ENCODE peak calls at places on chromosomes 1 and 21, in five cellular contexts. V is MM.1S, J is neural progenitor cell, E is endodermal cell, C is tibial nerve. L is an unnamed sample. For H3K36me3 and H3K4me1, the result is how much of the 10 kb centered on the place peaks cover.

GRCh38 chr1:169999357-169999756 is 75.1 kb downstream of the KIFAP3 start:
- DNase-seq in C (no peak), V (no peak), J (no peak), E (no peak), L (no peak)

GRCh38 chr1:116711061-116711582 is 43.1 kb upstream of the CD2 start:
- DNase-seq in E (peak), V (no peak), C (no peak), J (peak), L (no peak)

GRCh38 chr1:30756545-30757195 is 904 bp downstream of the LAPTM5 start:
- DNase-seq in V (peak), E (no peak), C (no peak), J (no peak), L (no peak)

GRCh38 chr1:176118985-176119384 is 88.1 kb downstream of the COP1 start:
- DNase-seq in C (no peak), V (no peak), J (no peak), E (no peak), L (no peak)

GRCh38 chr21:45607922-45608295 is 35.6 kb upstream of the PCBP3 start:
- DNase-seq in C (no peak), J (no peak), V (no peak), E (peak), L (no peak)

GRCh38 chr1:94245747-94246438 is 8.5 kb upstream of the ARHGAP29 start:
- DNase-seq in C (no peak), E (no peak), V (no peak), J (no peak), L (no peak)

GRCh38 chr1:170214980-170215910 is 69.5 kb downstream of the NTMT2 start:
- DNase-seq in E (no peak), C (peak), V (no peak), J (no peak), L (no peak)

GRCh38 chr1:16905112-16905855 is 9.5 kb downstream of the RNU1-2 start:
- DNase-seq in E (peak), J (peak), C (no peak), V (peak), L (no peak)

GRCh38 chr1:113452921-113453770 is 62.8 kb downstream of the MAGI3 start:
- DNase-seq in V (peak), C (no peak), J (peak), E (no peak), L (peak)

GRCh38 chr1:234659538-234659937 is 49.6 kb upstream of the IRF2BP2 start:
- DNase-seq in E (no peak), V (no peak), J (no peak), C (no peak), L (no peak)

GRCh38 chr1:182702826-182703524 is 18.6 kb upstream of the RGS8 start:
- DNase-seq in C (no peak), J (no peak), E (no peak), V (no peak), L (no peak)

GRCh38 chr1:19013826-19014548 is 57.5 kb upstream of the IFFO2 start:
- DNase-seq in J (no peak), C (no peak), V (no peak), E (peak), L (no peak)

GRCh38 chr1:22326931-22327330 is 124.7 kb upstream of the ZBTB40 start:
- DNase-seq in V (no peak), C (no peak), J (no peak), E (no peak), L (no peak)

GRCh38 chr1:209657140-209657879 is 5.1 kb upstream of the LAMB3 start:
- DNase-seq in J (no peak), V (no peak), C (no peak), E (no peak), L (no peak)

GRCh38 chr1:53508991-53509663 is 49.9 kb downstream of the DMRTB1 start:
- DNase-seq in V (no peak), C (no peak), J (no peak), E (no peak), L (no peak)

GRCh38 chr1:67945733-67946374 is 104.6 kb downstream of the DIRAS3 start:
- DNase-seq in C (no peak), V (no peak), J (no peak), E (no peak), L (no peak)

GRCh38 chr1:172997941-172998361 is 52.8 kb downstream of the TNFSF18 start:
- DNase-seq in J (no peak), C (no peak), E (no peak), V (no peak), L (no peak)

GRCh38 chr1:47814592-47815436 is 182.4 kb downstream of the TRABD2B start:
- DNase-seq in J (no peak), V (no peak), E (no peak), C (no peak), L (no peak)

GRCh38 chr1:182143825-182144661 is 82.5 kb upstream of the ZNF648 start:
- DNase-seq in C (peak), V (no peak), J (peak), E (peak), L (peak)

GRCh38 chr21:45017376-45017960 is 56.9 kb upstream of the ADARB1 start:
- DNase-seq in V (no peak), C (no peak), E (no peak), J (no peak), L (no peak)

GRCh38 chr1:38586993-38587646 is 272.5 kb downstream of the RRAGC start:
- DNase-seq in C (no peak), E (peak), V (peak), J (peak), L (peak)

GRCh38 chr1:46615735-46616134 is 876 bp downstream of the MOB3C start:
- DNase-seq in E (peak), C (no peak), V (no peak), J (no peak), L (no peak)

GRCh38 chr1:185213086-185213485 is 56.1 kb downstream of the SWT1 start:
- DNase-seq in J (no peak), C (no peak), V (no peak), E (no peak), L (no peak)

GRCh38 chr1:22428672-22429071 is 23.0 kb upstream of the ZBTB40 start:
- DNase-seq in E (peak), J (peak), V (peak), C (no peak), L (no peak)

GRCh38 chr1:211473823-211474222 is 18.1 kb downstream of the RD3 start:
- DNase-seq in J (no peak), E (no peak), C (no peak), V (no peak), L (no peak)

GRCh38 chr1:193703101-193703500 is 516.7 kb upstream of the B3GALT2 start:
- DNase-seq in J (no peak), C (no peak), E (no peak), V (no peak), L (no peak)

GRCh38 chr1:96931136-96931535 is 209.6 kb downstream of the PTBP2 start:
- DNase-seq in E (no peak), J (no peak), C (no peak), V (no peak), L (no peak)

GRCh38 chr1:38804062-38804886 is 55.3 kb downstream of the RRAGC start:
- DNase-seq in J (peak), V (no peak), C (no peak), E (peak), L (peak)

GRCh38 chr1:155126494-155127104 is 1.1 kb upstream of the EFNA1 start:
- DNase-seq in C (no peak), E (peak), J (peak), V (no peak), L (no peak)

GRCh38 chr1:242318140-242318539 is 206.4 kb downstream of the PLD5 start:
- DNase-seq in J (peak), V (no peak), E (peak), C (no peak), L (no peak)

GRCh38 chr1:165773324-165773965 is 4.8 kb upstream of the TMCO1 start:
- DNase-seq in J (no peak), E (no peak), V (peak), C (no peak), L (no peak)

GRCh38 chr1:229529639-229530038 is 21.5 kb upstream of the NUP133 start:
- DNase-seq in V (no peak), C (no peak), E (no peak), J (no peak), L (no peak)

GRCh38 chr1:229535226-229535625 is 23.3 kb downstream of the ABCB10 start:
- DNase-seq in J (no peak), C (no peak), E (no peak), V (no peak), L (no peak)

GRCh38 chr1:229536982-229537381 is 21.5 kb downstream of the ABCB10 start:
- DNase-seq in V (no peak), C (no peak), J (no peak), E (no peak), L (no peak)

GRCh38 chr1:229526695-229527094 is 18.6 kb upstream of the NUP133 start:
- DNase-seq in V (no peak), E (no peak), C (no peak), J (no peak), L (no peak)

GRCh38 chr1:229531326-229531725 is 23.2 kb upstream of the NUP133 start:
- DNase-seq in J (no peak), E (no peak), C (no peak), V (no peak), L (no peak)
- H3K36me3 ChIP-seq in J (under half), E (half or more), C (under half), V (under half), L (half or more)

DNA sequence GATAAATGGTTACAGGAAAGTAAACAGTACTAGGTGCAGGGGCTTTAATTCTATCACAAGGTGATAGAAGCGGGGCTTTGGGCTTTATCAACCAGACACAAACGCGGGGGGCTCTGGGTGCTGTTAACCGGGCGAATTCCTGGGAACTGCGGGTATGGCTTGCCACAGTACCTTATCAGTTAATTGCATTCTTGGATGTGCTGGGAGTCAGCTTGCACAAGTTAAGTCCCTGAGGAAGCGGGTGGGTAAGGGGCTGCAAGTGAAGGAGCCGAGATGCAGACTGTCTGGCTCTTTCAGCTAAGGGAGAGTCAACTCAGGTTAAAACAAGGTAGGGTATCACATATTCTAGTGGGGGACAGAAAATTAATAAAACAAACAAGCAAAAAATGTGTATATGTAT is 661 bp downstream of the GBP4 start:
- DNase-seq in C (no peak), E (peak), J (no peak), V (no peak), L (no peak)
- H3K4me3 ChIP-seq in C (peak), E (peak), J (no peak), V (no peak), L (no peak)

DNA sequence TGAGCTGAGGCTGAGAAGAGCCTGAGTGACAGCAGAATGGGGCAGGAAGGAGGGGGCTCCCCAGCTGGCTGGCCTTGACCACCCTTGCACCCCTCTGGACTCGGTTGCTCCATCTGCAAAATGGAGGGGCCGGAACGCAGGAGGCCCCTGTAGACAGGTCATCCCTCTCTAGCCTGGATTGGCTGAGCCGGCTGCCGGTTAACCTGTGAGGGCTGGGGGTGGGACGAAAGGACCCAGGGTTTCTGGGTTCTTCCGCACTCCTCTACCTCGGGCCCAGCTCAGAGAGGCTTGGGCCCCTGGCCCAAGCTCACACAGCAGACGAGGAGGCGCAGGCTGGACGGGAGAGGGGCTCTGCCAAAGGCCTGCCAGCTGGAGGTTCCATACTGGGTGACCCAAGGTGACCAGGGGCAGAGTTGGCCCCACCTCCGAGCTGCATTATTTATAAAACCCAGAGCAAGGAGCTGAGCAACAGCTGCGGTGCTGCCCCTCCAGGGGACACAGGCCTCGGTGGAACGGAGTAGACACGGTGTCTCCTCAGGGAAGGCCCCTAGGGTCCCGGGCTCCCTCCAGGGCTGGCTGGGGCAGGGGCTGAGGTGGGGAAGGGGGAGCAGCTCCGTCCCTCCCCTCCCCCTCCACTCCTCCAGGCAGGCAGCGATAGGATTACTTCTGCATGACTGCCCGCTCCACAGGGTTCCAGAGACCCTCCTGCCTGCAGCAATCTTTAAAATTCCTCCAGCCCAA is 11.2 kb downstream of the AHDC1 start:
- DNase-seq in C (no peak), J (peak), E (peak), V (no peak), L (peak)
- H3K4me1 ChIP-seq in C (half or more), J (half or more), E (under half), V (under half), L (half or more)

DNA sequence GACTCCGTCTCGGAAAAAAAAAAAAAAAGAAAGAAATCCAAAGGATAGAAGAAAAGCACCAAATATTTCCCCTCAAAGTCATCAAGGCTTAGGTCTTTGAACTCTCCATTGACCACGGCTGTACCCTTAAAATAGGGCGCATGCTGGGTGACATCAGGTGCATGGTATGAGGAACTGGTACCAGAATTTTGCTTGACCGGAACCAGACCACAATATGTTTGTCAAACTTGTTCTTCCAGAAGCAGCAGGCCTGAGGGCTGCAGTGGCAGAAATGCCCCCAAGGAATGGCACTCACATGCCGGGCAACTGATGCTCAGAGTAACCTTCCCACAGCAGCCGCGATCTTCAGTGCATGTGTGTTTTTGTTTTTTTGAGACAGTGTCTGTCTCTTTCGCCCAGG is 21.0 kb downstream of the RCC1 start:
- DNase-seq in C (no peak), E (no peak), J (no peak), V (no peak), L (no peak)
- H3K36me3 ChIP-seq in C (under half), E (under half), J (under half), V (under half), L (half or more)

GRCh38 chr1:24415334-24415909 is at the start of gene NIPAL3:
- DNase-seq in E (peak), C (peak), J (peak), V (peak), L (peak)

GRCh38 chr1:24418898-24419628 is 3.5 kb downstream of the NIPAL3 start:
- DNase-seq in E (no peak), J (no peak), C (no peak), V (no peak), L (no peak)

GRCh38 chr1:24416666-24417391 is 1.2 kb downstream of the NIPAL3 start:
- DNase-seq in J (no peak), E (no peak), V (peak), C (no peak), L (no peak)

GRCh38 chr1:24415910-24416665 is 486 bp downstream of the NIPAL3 start:
- DNase-seq in C (no peak), V (peak), E (no peak), J (peak), L (no peak)

GRCh38 chr1:24417681-24418080 is 2.1 kb downstream of the NIPAL3 start:
- DNase-seq in V (no peak), J (no peak), E (no peak), C (no peak), L (no peak)
- H3K4me3 ChIP-seq in V (no peak), J (no peak), E (no peak), C (no peak), L (no peak)

GRCh38 chr1:230148194-230148581 is 81.2 kb downstream of the GALNT2 start:
- DNase-seq in C (no peak), E (no peak), V (peak), J (no peak), L (no peak)
- H3K4me1 ChIP-seq in C (half or more), E (under half), V (half or more), J (under half), L (under half)

GRCh38 chr1:110174961-110175360 is 24.7 kb downstream of the SLC6A17 start:
- DNase-seq in V (no peak), E (no peak), C (no peak), J (no peak), L (no peak)
- H3K36me3 ChIP-seq in V (under half), E (under half), C (under half), J (under half), L (under half)

DNA sequence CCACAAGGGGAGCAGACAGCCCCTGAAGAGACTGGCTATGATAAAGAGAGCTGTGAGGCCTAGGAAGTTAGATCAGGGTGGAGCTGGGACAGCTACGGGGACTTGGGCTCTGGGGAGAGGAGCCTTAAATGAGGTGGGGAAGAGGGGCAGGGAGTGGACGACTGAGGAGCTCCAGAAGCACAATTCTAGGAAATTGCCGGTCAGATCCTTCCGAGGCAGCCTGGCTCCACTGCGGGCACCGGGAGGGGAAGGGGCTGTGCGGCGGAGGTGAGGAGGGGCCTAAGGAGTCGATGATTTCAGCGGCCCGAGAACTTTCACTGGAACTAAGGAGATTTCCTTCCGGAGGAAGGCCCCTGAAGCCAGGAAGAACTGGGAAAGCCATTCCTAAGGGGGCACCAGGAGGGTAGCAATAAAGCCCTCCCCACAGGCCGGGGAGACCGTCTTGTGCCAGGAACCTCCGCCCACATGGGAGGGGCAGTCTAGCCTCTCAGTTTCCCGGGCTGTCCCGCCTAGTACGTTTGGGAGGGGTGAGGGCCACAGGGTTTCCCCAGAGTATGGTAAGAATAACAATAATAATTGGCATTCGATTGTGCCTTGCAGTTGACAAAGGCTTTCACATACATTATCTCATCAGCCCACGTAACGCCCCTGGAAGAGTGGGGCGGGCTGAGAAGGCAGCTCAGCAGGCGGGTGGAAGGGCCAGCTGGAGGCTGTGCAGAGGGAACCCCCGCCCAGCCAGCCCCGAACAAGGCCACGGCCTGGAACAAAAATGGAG is 19.6 kb downstream of the NPR1 start:
- DNase-seq in V (no peak), J (no peak), E (peak), C (peak), L (no peak)
- H3K4me3 ChIP-seq in V (no peak), J (no peak), E (no peak), C (no peak), L (no peak)

DNA sequence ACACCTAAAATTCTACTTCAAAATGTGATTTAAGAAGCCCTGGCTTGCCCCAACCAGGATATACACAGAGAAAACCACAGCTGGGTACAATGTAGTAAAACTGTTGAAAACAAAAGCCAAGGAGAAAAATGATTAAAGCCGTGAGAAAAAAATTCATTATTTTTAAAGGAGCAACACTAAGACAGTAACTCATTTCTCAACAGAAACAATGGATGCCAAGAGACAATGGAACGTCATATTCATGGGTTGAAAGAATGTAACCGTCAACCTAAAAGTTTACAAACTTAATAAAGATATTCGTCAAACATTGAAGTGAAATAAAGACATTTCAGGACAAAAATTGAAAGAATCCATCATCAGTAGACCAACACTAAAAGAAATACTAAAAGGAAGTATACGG is 340.9 kb downstream of the KIF26B start:
- DNase-seq in J (no peak), E (no peak), V (no peak), C (no peak), L (no peak)
- H3K4me1 ChIP-seq in J (under half), E (under half), V (under half), C (under half), L (under half)

GRCh38 chr21:32739946-32740345 is 12.1 kb upstream of the SYNJ1 start:
- DNase-seq in E (peak), C (no peak), V (no peak), J (no peak), L (no peak)
- H3K36me3 ChIP-seq in E (half or more), C (under half), V (under half), J (half or more), L (half or more)

L was measured in NT2/D1.